ENCODE peak calls at places on chromosomes 13 and 19, in four cellular contexts. Z is lower leg skin, I is adrenal gland, L is ovary. R is an unnamed sample.

GRCh38 chr19:58154679-58155648 is 4.4 kb upstream of the ZNF329 start:
- DNase-seq in Z (peak; percentile 91), I (peak; percentile 98), L (peak; percentile 99), R (peak; percentile 85)

GRCh38 chr13:113887700-113888201 is 23.9 kb upstream of the GAS6 start:
- DNase-seq in Z (no peak), I (no peak), L (no peak), R (no peak)

GRCh38 chr13:45615501-45616101 is at the start of gene ERICH6B:
- DNase-seq in Z (no peak), I (peak; percentile 27), L (no peak), R (no peak)

GRCh38 chr19:30596813-30597399 is 224.7 kb downstream of the ZNF536 start:
- DNase-seq in Z (no peak), I (no peak), L (no peak), R (no peak)

GRCh38 chr19:17788632-17789031 is 6.3 kb upstream of the B3GNT3 start:
- DNase-seq in Z (no peak), I (no peak), L (no peak), R (no peak)

GRCh38 chr19:51948979-51949378 is 21.7 kb downstream of the ZNF613 start:
- DNase-seq in Z (no peak), I (peak; percentile 21), L (peak; percentile 57), R (no peak)

GRCh38 chr19:42246143-42246868 is 3.9 kb upstream of the GSK3A start:
- DNase-seq in Z (peak; percentile 70), I (peak; percentile 80), L (peak; percentile 82), R (peak; percentile 87)

GRCh38 chr19:18477974-18478373 is 40.0 kb upstream of the ISYNA1 start:
- DNase-seq in Z (no peak), I (no peak), L (no peak), R (no peak)

GRCh38 chr19:2026770-2027169 is 11.3 kb upstream of the BTBD2 start:
- DNase-seq in Z (no peak), I (no peak), L (no peak), R (no peak)

GRCh38 chr13:46716821-46717220 is 80.1 kb downstream of the ESD start:
- DNase-seq in Z (no peak), I (no peak), L (no peak), R (no peak)

GRCh38 chr13:78660130-78660857 is 1.3 kb upstream of the OBI1 start:
- DNase-seq in Z (no peak), I (peak; percentile 20), L (no peak), R (no peak)

GRCh38 chr19:17766543-17767131 is 15.4 kb downstream of the FCHO1 start:
- DNase-seq in Z (peak; percentile 63), I (peak; percentile 82), L (peak; percentile 91), R (peak; percentile 75)

GRCh38 chr13:33394294-33394932 is 108.9 kb upstream of the STARD13 start:
- DNase-seq in Z (no peak), I (no peak), L (no peak), R (no peak)

GRCh38 chr19:28883241-28883693 is 329.7 kb downstream of the UQCRFS1 start:
- DNase-seq in Z (peak; percentile 15), I (no peak), L (peak; percentile 36), R (no peak)

GRCh38 chr19:47507031-47507430 is 7.8 kb downstream of the NAPA start:
- DNase-seq in Z (no peak), I (peak; percentile 46), L (no peak), R (no peak)

GRCh38 chr19:10758978-10759377 is 41.1 kb downstream of the DNM2 start:
- DNase-seq in Z (no peak), I (no peak), L (no peak), R (no peak)

GRCh38 chr13:106109391-106109791 is 426.1 kb downstream of the EFNB2 start:
- DNase-seq in Z (no peak), I (no peak), L (no peak), R (no peak)

GRCh38 chr13:76823969-76824368 is 62.2 kb downstream of the KCTD12 start:
- DNase-seq in Z (no peak), I (no peak), L (no peak), R (no peak)

GRCh38 chr19:48029431-48029830 is 14.4 kb downstream of the CABP5 start:
- DNase-seq in Z (no peak), I (no peak), L (no peak), R (no peak)

GRCh38 chr19:17370026-17370587 is 7.0 kb downstream of the PLVAP start:
- DNase-seq in Z (no peak), I (no peak), L (no peak), R (no peak)

GRCh38 chr19:1395194-1396018 is 5.9 kb downstream of the GAMT start:
- DNase-seq in Z (no peak), I (no peak), L (no peak), R (no peak)

GRCh38 chr13:32454886-32455593 is 27.1 kb upstream of the N4BP2L1 start:
- DNase-seq in Z (no peak), I (no peak), L (no peak), R (no peak)

GRCh38 chr19:41221514-41222205 is 2.6 kb downstream of the AXL start:
- DNase-seq in Z (no peak), I (no peak), L (no peak), R (no peak)

GRCh38 chr13:51364404-51365008 is 25.0 kb downstream of the SERPINE3 start:
- DNase-seq in Z (no peak), I (no peak), L (no peak), R (no peak)

GRCh38 chr13:110137677-110138008 is 169.3 kb downstream of the COL4A1 start:
- DNase-seq in Z (peak; percentile 18), I (no peak), L (no peak), R (no peak)

GRCh38 chr19:752652-753517 is 2.0 kb downstream of the MISP start:
- DNase-seq in Z (peak; percentile 33), I (no peak), L (peak; percentile 76), R (peak; percentile 97)

GRCh38 chr13:90800082-90800746 is 547.3 kb upstream of the MIR17HG start:
- DNase-seq in Z (peak; percentile 36), I (peak; percentile 47), L (peak; percentile 16), R (no peak)

GRCh38 chr13:42549555-42549941 is 24.4 kb upstream of the TNFSF11 start:
- DNase-seq in Z (no peak), I (no peak), L (no peak), R (no peak)

GRCh38 chr13:50357586-50358118 is 342.4 kb downstream of the KCNRG start:
- DNase-seq in Z (peak; percentile 21), I (peak; percentile 78), L (no peak), R (peak; percentile 19)

GRCh38 chr13:70253411-70253810 is 145.2 kb upstream of the KLHL1 start:
- DNase-seq in Z (no peak), I (no peak), L (no peak), R (no peak)

GRCh38 chr19:41323023-41323422 is 13.1 kb downstream of the CCDC97 start:
- DNase-seq in Z (no peak), I (no peak), L (peak; percentile 71), R (no peak)

GRCh38 chr13:27857271-27857670 is 62.5 kb upstream of the PDX1 start:
- DNase-seq in Z (no peak), I (no peak), L (no peak), R (no peak)

GRCh38 chr19:38263696-38264485 is 482 bp upstream of the SPINT2 start:
- DNase-seq in Z (peak; percentile 71), I (peak; percentile 74), L (peak; percentile 70), R (no peak)

GRCh38 chr19:38266070-38266469 is 1.7 kb downstream of the SPINT2 start:
- DNase-seq in Z (no peak), I (no peak), L (no peak), R (no peak)

GRCh38 chr19:38264486-38265212 is at the start of gene SPINT2:
- DNase-seq in Z (no peak), I (no peak), L (peak; percentile 54), R (no peak)

GRCh38 chr19:38266981-38267597 is 2.7 kb downstream of the SPINT2 start:
- DNase-seq in Z (no peak), I (no peak), L (no peak), R (peak; percentile 63)

GRCh38 chr19:38265213-38265861 is 964 bp downstream of the SPINT2 start:
- DNase-seq in Z (no peak), I (no peak), L (no peak), R (no peak)
- TF ChIP-seq POLR2A in Z (no peak), I (no peak), L (no peak), R (no peak)

GRCh38 chr19:55654833-55655647 is at the start of gene U2AF2:
- DNase-seq in Z (peak; percentile 94), I (peak; percentile 98), L (peak; percentile 99), R (peak; percentile 95)
- TF ChIP-seq POLR2A in Z (no peak), I (peak; percentile 62), L (peak; percentile 75), R (peak; percentile 88)

GRCh38 chr13:72886272-72887062 is 104.5 kb downstream of the PIBF1 start:
- DNase-seq in Z (no peak), I (no peak), L (no peak), R (no peak)
- TF ChIP-seq POLR2A in Z (no peak), I (no peak), L (no peak), R (no peak)

GRCh38 chr13:44386932-44387556 is 13.4 kb downstream of the SERP2 start:
- DNase-seq in Z (no peak), I (no peak), L (no peak), R (no peak)
- TF ChIP-seq POLR2A in Z (no peak), I (no peak), L (no peak), R (no peak)

GRCh38 chr19:13839938-13840750 is 36.8 kb upstream of the NANOS3 start:
- DNase-seq in Z (no peak), I (peak; percentile 50), L (peak; percentile 46), R (peak; percentile 82)
- TF ChIP-seq POLR2A in Z (no peak), I (peak; percentile 11), L (no peak), R (peak; percentile 46)

GRCh38 chr13:31044658-31045620 is 112.5 kb downstream of the TEX26 start:
- DNase-seq in Z (no peak), I (no peak), L (no peak), R (no peak)

GRCh38 chr13:31048521-31048920 is 113.2 kb downstream of the HSPH1 start:
- DNase-seq in Z (no peak), I (no peak), L (no peak), R (no peak)

GRCh38 chr13:31049083-31049482 is 112.6 kb downstream of the HSPH1 start:
- DNase-seq in Z (no peak), I (no peak), L (no peak), R (no peak)

GRCh38 chr13:31045621-31046081 is 113.2 kb downstream of the TEX26 start:
- DNase-seq in Z (peak; percentile 67), I (peak; percentile 63), L (peak; percentile 39), R (peak; percentile 62)

GRCh38 chr13:31046711-31047279 is 114.3 kb downstream of the TEX26 start:
- DNase-seq in Z (peak; percentile 62), I (no peak), L (peak; percentile 37), R (no peak)
- TF ChIP-seq POLR2A in Z (no peak), I (no peak), L (no peak), R (no peak)

R was measured in H54.